ENCODE peak calls at places on chromosomes 3 and 15, in four cellular contexts. D is cardiac fibroblast, G is cerebellum, F is fibroblast of lung. S is an unnamed sample.
A peak's percentile ranks its signal among the peaks of the same experiment; 100 is the strongest.

GRCh38 chr15:46460426-46460825 is 825.6 kb downstream of the SQOR start:
- DNase-seq in G (no peak), F (no peak), D (no peak), S (no peak)

GRCh38 chr3:53225651-53226050 is 30.2 kb downstream of the TKT start:
- DNase-seq in D (no peak), G (no peak), F (no peak), S (no peak)

GRCh38 chr15:56759450-56759845 is 26.1 kb upstream of the ZNF280D start:
- DNase-seq in G (no peak), F (peak; percentile 98), D (peak; percentile 88), S (peak; percentile 83)

GRCh38 chr3:72679540-72680198 is 168.6 kb downstream of the SHQ1 start:
- DNase-seq in F (peak; percentile 81), D (peak; percentile 44), G (no peak), S (peak; percentile 52)

GRCh38 chr15:68617777-68618176 is 39.0 kb downstream of the CORO2B start:
- DNase-seq in F (no peak), G (no peak), D (no peak), S (no peak)

GRCh38 chr3:138093721-138094120 is 21.7 kb downstream of the DZIP1L start:
- DNase-seq in D (peak; percentile 22), G (no peak), F (peak; percentile 54), S (peak; percentile 55)

GRCh38 chr15:73800662-73801345 is 47.7 kb upstream of the INSYN1 start:
- DNase-seq in D (peak; percentile 83), F (peak; percentile 93), G (peak; percentile 60), S (peak; percentile 95)

GRCh38 chr3:72134989-72135451 is 350.1 kb upstream of the PROK2 start:
- DNase-seq in D (no peak), G (no peak), F (no peak), S (no peak)

GRCh38 chr3:120093119-120093922 is 926 bp downstream of the GSK3B start:
- DNase-seq in D (peak; percentile 92), G (peak; percentile 23), F (peak; percentile 89), S (peak; percentile 84)

GRCh38 chr15:30985081-30985531 is 6.3 kb downstream of the MTMR10 start:
- DNase-seq in F (peak; percentile 43), D (peak; percentile 65), G (no peak), S (peak; percentile 50)

GRCh38 chr15:53586815-53587214 is 172.6 kb downstream of the WDR72 start:
- DNase-seq in D (no peak), F (no peak), G (peak; percentile 1), S (no peak)

GRCh38 chr15:68704496-68705021 is 116.1 kb downstream of the ANP32A start:
- DNase-seq in F (peak; percentile 27), G (no peak), D (peak; percentile 90), S (peak; percentile 87)

GRCh38 chr3:42225486-42226363 is 40.3 kb downstream of the CCK start:
- DNase-seq in F (no peak), D (no peak), G (no peak), S (no peak)

GRCh38 chr3:183278479-183279088 is 25.5 kb downstream of the B3GNT5 start:
- DNase-seq in G (peak; percentile 17), D (no peak), F (no peak), S (peak; percentile 56)

GRCh38 chr3:69510481-69511031 is 124.7 kb upstream of the FRMD4B start:
- DNase-seq in D (peak; percentile 53), G (no peak), F (no peak), S (no peak)

GRCh38 chr3:113825090-113825489 is 13.5 kb upstream of the GRAMD1C start:
- DNase-seq in F (peak; percentile 5), D (peak; percentile 11), G (no peak), S (no peak)

GRCh38 chr3:134879991-134880390 is 84.9 kb downstream of the EPHB1 start:
- DNase-seq in F (no peak), G (no peak), D (no peak), S (no peak)

GRCh38 chr15:40344631-40345120 is 3.9 kb upstream of the CCDC9B start:
- DNase-seq in F (peak; percentile 72), G (peak; percentile 91), D (peak; percentile 76), S (peak; percentile 65)

GRCh38 chr3:46987485-46988401 is 8.3 kb downstream of the NBEAL2 start:
- DNase-seq in G (no peak), D (peak; percentile 25), F (no peak), S (no peak)

GRCh38 chr3:52872245-52872644 is 25.1 kb downstream of the STIMATE start:
- DNase-seq in F (no peak), G (no peak), D (no peak), S (peak; percentile 57)

GRCh38 chr3:46848271-46849097 is 14.8 kb downstream of the MYL3 start:
- DNase-seq in G (no peak), F (peak; percentile 78), D (peak; percentile 96), S (peak; percentile 94)

GRCh38 chr3:15174953-15175352 is 31.1 kb upstream of the CAPN7 start:
- DNase-seq in D (no peak), F (no peak), G (no peak), S (no peak)

GRCh38 chr15:31263751-31264533 is 62.7 kb upstream of the KLF13 start:
- DNase-seq in F (no peak), G (peak; percentile 69), D (no peak), S (no peak)

GRCh38 chr3:141656771-141657170 is 81.3 kb upstream of the RNF7 start:
- DNase-seq in D (peak; percentile 81), G (no peak), F (peak; percentile 78), S (peak; percentile 91)

GRCh38 chr3:123559040-123559861 is 25.6 kb downstream of the HACD2 start:
- DNase-seq in G (peak; percentile 61), D (peak; percentile 68), F (peak; percentile 40), S (peak; percentile 76)

GRCh38 chr3:149245738-149246451 is 24.3 kb upstream of the CP start:
- DNase-seq in F (peak; percentile 65), D (peak; percentile 37), G (no peak), S (peak; percentile 61)

S was measured in fibroblast of the aortic adventitia.